ENCODE peak calls at places on chromosomes 12 and 14, in six cellular contexts. Y is tibial artery, L is pancreas, C is H9, H is stomach, N is left ventricle myocardium inferior. P is an unnamed sample.

GRCh38 chr12:21509768-21510167 is 8.2 kb downstream of the GOLT1B start:
- DNase-seq in Y (no peak), L (no peak), C (no peak), H (no peak), N (no peak), P (no peak)

GRCh38 chr14:39488600-39488999 is 56.4 kb upstream of the FBXO33 start:
- DNase-seq in Y (no peak), L (no peak), C (peak; percentile 73), H (no peak), N (no peak), P (no peak)

GRCh38 chr12:88306471-88307069 is 164.5 kb downstream of the TMTC3 start:
- DNase-seq in Y (no peak), L (no peak), C (no peak), H (no peak), N (no peak), P (no peak)

GRCh38 chr14:85601246-85601645 is 71.3 kb downstream of the FLRT2 start:
- DNase-seq in Y (no peak), L (no peak), C (no peak), H (no peak), N (no peak), P (no peak)

GRCh38 chr12:63935361-63935760 is 90.9 kb downstream of the SRGAP1 start:
- DNase-seq in Y (no peak), L (no peak), C (no peak), H (no peak), N (no peak), P (no peak)

GRCh38 chr12:123057505-123058265 is 77.2 kb downstream of the ARL6IP4 start:
- DNase-seq in Y (no peak), L (peak; percentile 46), C (no peak), H (no peak), N (no peak), P (no peak)

GRCh38 chr12:12976366-12976765 is 23.7 kb downstream of the HEBP1 start:
- DNase-seq in Y (peak; percentile 63), L (no peak), C (no peak), H (no peak), N (no peak), P (peak; percentile 36)

GRCh38 chr12:56350662-56351061 is 9.2 kb downstream of the STAT2 start:
- DNase-seq in Y (no peak), L (no peak), C (no peak), H (no peak), N (no peak), P (no peak)

GRCh38 chr14:92400579-92401444 is 77.8 kb downstream of the SLC24A4 start:
- DNase-seq in Y (no peak), L (no peak), C (no peak), H (no peak), N (no peak), P (no peak)

GRCh38 chr12:93476555-93476954 is 9.2 kb downstream of the MRPL42 start:
- DNase-seq in Y (no peak), L (no peak), C (no peak), H (no peak), N (no peak), P (no peak)

GRCh38 chr12:1932264-1932777 is 13.9 kb upstream of the CACNA2D4 start:
- DNase-seq in Y (no peak), L (no peak), C (peak; percentile 30), H (peak; percentile 81), N (peak; percentile 75), P (peak; percentile 47)

GRCh38 chr14:69093551-69094421 is 59.1 kb downstream of the DCAF5 start:
- DNase-seq in Y (no peak), L (no peak), C (no peak), H (peak; percentile 42), N (no peak), P (no peak)

GRCh38 chr12:124391340-124392261 is 96.7 kb downstream of the RFLNA start:
- DNase-seq in Y (peak; percentile 81), L (no peak), C (no peak), H (peak; percentile 55), N (peak; percentile 69), P (no peak)

GRCh38 chr12:93616584-93617101 is 44.2 kb downstream of the SOCS2 start:
- DNase-seq in Y (no peak), L (no peak), C (peak; percentile 78), H (no peak), N (no peak), P (no peak)

GRCh38 chr12:110079477-110080400 is 31.4 kb upstream of the C12orf76 start:
- DNase-seq in Y (peak; percentile 49), L (no peak), C (no peak), H (peak; percentile 44), N (peak; percentile 40), P (no peak)

GRCh38 chr14:65224799-65225198 is 122.5 kb upstream of the MAX start:
- DNase-seq in Y (no peak), L (peak; percentile 80), C (no peak), H (peak; percentile 76), N (no peak), P (no peak)

GRCh38 chr14:103868242-103868897 is 21.0 kb upstream of the PPP1R13B start:
- DNase-seq in Y (no peak), L (peak; percentile 42), C (no peak), H (no peak), N (no peak), P (no peak)

GRCh38 chr12:114305446-114305845 is 100.5 kb downstream of the TBX5 start:
- DNase-seq in Y (no peak), L (no peak), C (no peak), H (no peak), N (no peak), P (no peak)

GRCh38 chr12:12008931-12009611 is 61.7 kb upstream of the BCL2L14 start:
- DNase-seq in Y (no peak), L (no peak), C (peak; percentile 93), H (no peak), N (no peak), P (no peak)

GRCh38 chr14:34187061-34187460 is 236.2 kb upstream of the EGLN3 start:
- DNase-seq in Y (no peak), L (no peak), C (no peak), H (no peak), N (no peak), P (no peak)

GRCh38 chr12:66025477-66025876 is 105.1 kb downstream of the LLPH start:
- DNase-seq in Y (no peak), L (no peak), C (no peak), H (no peak), N (no peak), P (no peak)

GRCh38 chr14:100900837-100901390 is 2.6 kb downstream of the RTL1 start:
- DNase-seq in Y (no peak), L (peak; percentile 73), C (peak; percentile 76), H (no peak), N (no peak), P (no peak)

GRCh38 chr12:112124918-112125249 is 476 bp upstream of the TRAFD1 start:
- DNase-seq in Y (no peak), L (no peak), C (no peak), H (no peak), N (no peak), P (no peak)

GRCh38 chr12:70837026-70837425 is 83.5 kb downstream of the PTPRR start:
- DNase-seq in Y (no peak), L (no peak), C (no peak), H (no peak), N (no peak), P (no peak)

GRCh38 chr12:100225491-100225890 is 24.9 kb downstream of the ACTR6 start:
- DNase-seq in Y (no peak), L (no peak), C (no peak), H (no peak), N (no peak), P (no peak)

GRCh38 chr12:106840217-106840616 is 65.7 kb downstream of the RIC8B start:
- DNase-seq in Y (no peak), L (no peak), C (no peak), H (no peak), N (no peak), P (peak; percentile 17)

GRCh38 chr12:58309806-58310205 is 368.4 kb downstream of the ATP23 start:
- DNase-seq in Y (no peak), L (no peak), C (no peak), H (no peak), N (no peak), P (no peak)
- H3K27ac ChIP-seq in Y (peak overlapping the region; percentile 43), L (no peak overlapping the region), C (no peak overlapping the region), H (no peak overlapping the region), N (no peak overlapping the region), P (no peak overlapping the region)

DNA sequence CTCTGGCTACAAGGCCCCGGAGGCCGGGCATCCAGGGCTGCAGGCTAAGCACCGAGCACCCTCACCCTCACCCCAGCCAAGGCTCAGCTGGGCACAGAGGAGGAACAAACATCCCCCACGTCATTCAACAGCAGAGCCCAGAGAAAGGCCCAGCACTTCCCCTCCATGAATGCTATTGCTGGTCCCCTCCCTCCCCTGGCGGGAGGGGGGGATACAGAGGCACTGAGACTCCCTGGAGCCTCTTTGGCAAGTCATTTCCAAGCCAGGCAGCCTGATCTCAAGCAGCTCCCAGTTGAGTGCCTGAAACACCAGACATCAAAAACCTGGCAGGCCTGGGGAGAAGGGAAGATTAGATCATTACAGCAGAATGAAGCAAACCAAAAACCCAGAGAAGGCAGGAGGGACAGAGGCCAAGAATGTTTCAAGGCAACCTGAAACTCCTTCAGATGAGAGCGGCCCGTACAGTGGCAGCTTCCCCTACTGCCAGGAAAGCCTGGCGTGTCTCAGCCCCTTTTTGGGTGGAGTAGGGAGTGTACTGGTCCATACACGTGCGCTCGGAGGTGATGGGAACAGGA is 92.1 kb downstream of the LRRC74A start:
- DNase-seq in Y (peak; percentile 87), L (no peak), C (no peak), H (peak; percentile 57), N (peak; percentile 57), P (peak; percentile 82)
- H3K4me1 ChIP-seq in Y (peaks cover 13% of the 10 kb centered on the region), L (peaks cover 30% of the 10 kb centered on the region), C (peaks cover 29% of the 10 kb centered on the region), H (peaks cover 85% of the 10 kb centered on the region), N (peaks cover 69% of the 10 kb centered on the region), P (peaks cover 21% of the 10 kb centered on the region)

DNA sequence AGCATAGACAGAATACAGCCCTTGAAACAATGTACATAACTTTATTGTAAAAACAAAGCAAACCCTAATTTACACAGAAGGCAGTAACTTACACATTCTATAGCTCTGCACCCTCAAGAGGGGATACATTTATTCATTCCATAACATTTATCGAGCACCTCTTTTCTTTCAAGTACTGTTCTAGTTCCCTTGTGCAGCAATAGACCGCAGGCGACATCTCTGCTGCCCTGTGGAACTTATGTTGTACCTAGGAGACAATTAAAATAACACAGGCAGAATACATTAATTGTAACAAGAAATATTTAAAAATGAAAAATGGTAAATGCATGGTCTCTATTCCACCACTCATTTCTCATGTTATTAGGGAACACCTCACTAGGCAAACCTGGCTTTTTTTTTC is 1.4 kb upstream of the ARHGDIB start:
- DNase-seq in Y (no peak), L (no peak), C (no peak), H (no peak), N (no peak), P (no peak)
- TF ChIP-seq CTCF in Y (no peak), L (no peak), C (no peak), H (no peak), N (no peak), P (no peak)

DNA sequence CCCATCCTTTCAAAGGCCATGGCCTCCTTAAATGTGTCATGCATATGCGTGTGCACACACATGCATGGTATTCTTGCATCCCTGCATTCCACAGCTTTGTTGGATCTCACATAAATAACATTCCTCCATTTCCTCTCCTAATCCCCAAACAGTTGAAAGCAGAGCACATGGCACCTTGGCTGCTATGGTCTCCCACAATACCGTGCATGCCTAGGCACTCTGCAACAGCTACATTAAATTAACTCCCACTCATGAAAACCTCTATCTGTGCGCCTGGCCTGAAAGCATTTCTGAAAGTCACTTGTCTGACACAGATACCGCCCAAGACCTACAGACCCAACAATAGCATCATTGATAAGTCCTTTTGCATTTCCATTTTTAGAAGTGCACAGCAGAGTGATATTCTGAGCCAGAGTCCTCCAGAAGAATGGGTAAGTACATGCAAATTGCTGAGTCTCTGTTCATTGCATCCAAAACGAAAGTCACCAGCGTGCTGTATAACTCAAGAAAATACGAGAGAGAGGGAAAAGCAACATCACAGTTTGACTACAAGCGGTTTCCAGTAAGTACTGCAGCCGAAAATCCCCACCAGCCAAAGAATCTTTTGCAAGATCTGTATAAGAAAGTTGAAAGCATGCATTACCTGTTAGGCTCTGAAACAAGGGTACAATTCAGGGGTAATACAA is 436 bp downstream of the ASB2 start:
- DNase-seq in Y (no peak), L (no peak), C (no peak), H (no peak), N (no peak), P (no peak)
- H3K27ac ChIP-seq in Y (peak overlapping the region; percentile 89), L (no peak overlapping the region), C (no peak overlapping the region), H (peak overlapping the region; percentile 73), N (peak overlapping the region; percentile 89), P (peak overlapping the region; percentile 92)

P was measured in uterus.